ENCODE peak calls at places on chromosomes 4 and X, in nine cellular contexts. K, Q, D, E, S, Y, R, X and Z are unnamed samples.

GRCh38 chr4:183698909-183699308 is 39.8 kb downstream of the TRAPPC11 start:
- DNase-seq in X (no peak), Y (no peak), E (no peak), R (no peak), D (no peak), S (no peak), Q (no peak), K (no peak), Z (no peak)

GRCh38 chr4:110793381-110793801 is 170.5 kb upstream of the PITX2 start:
- DNase-seq in S (no peak), Q (peak), D (no peak), Y (peak), X (no peak), R (no peak), E (no peak), K (no peak), Z (peak)

GRCh38 chr4:108247511-108248088 is 78.9 kb upstream of the LEF1 start:
- DNase-seq in D (peak), R (no peak), E (no peak), S (no peak), Q (no peak), X (no peak), Y (no peak), K (no peak), Z (peak)

GRCh38 chrX:145694048-145694447 is 123.6 kb upstream of the SLITRK2 start:
- DNase-seq in D (no peak), R (no peak), Y (no peak), X (no peak), K (no peak), S (no peak), Q (no peak), E (no peak), Z (no peak)

GRCh38 chr4:83138979-83139378 is 24.4 kb upstream of the PLAC8 start:
- DNase-seq in Y (no peak), S (peak), K (no peak), E (no peak), X (no peak), D (no peak), R (no peak), Q (no peak), Z (no peak)

GRCh38 chrX:66071116-66071515 is 31.2 kb upstream of the VSIG4 start:
- DNase-seq in K (no peak), Y (no peak), X (no peak), E (no peak), Q (no peak), D (no peak), R (no peak), S (no peak), Z (no peak)

GRCh38 chr4:6231663-6232165 is 31.4 kb upstream of the JAKMIP1 start:
- DNase-seq in K (no peak), Y (no peak), D (no peak), X (no peak), Q (no peak), E (no peak), R (no peak), S (no peak), Z (no peak)

GRCh38 chrX:18149454-18149853 is 71.2 kb downstream of the BEND2 start:
- DNase-seq in D (no peak), S (no peak), Y (no peak), Q (no peak), E (no peak), X (no peak), R (no peak), K (no peak), Z (no peak)

GRCh38 chr4:71052716-71053115 is 59.3 kb downstream of the DCK start:
- DNase-seq in Y (no peak), S (no peak), E (no peak), Q (no peak), K (no peak), X (no peak), R (no peak), D (no peak), Z (no peak)

GRCh38 chr4:86653237-86653865 is 59.2 kb downstream of the PTPN13 start:
- DNase-seq in K (no peak), Q (no peak), Y (no peak), X (no peak), S (no peak), E (no peak), D (no peak), R (no peak), Z (no peak)